ENCODE peak calls at places on chromosomes 3 and 15, in eight cellular contexts. One of them, this sample, is unnamed. For H3K4me1, the result is how much of the 10 kb centered on the place peaks cover.

GRCh38 chr15:70362350-70362749 is 264.6 kb upstream of the TLE3 start:
- DNase-seq in HCT116: no peak
- DNase-seq in neural progenitor cell: no peak
- DNase-seq in upper lobe of left lung: peak
- DNase-seq in left ventricle myocardium inferior: no peak
- DNase-seq in heart left ventricle: no peak
- DNase-seq in uterus: no peak
- DNase-seq in aorta: no peak
- DNase-seq in this sample: peak

GRCh38 chr3:102038477-102039142 is 189.3 kb downstream of the NFKBIZ start:
- DNase-seq in HCT116: no peak
- DNase-seq in uterus: no peak
- DNase-seq in aorta: no peak
- DNase-seq in left ventricle myocardium inferior: no peak
- DNase-seq in neural progenitor cell: no peak
- DNase-seq in heart left ventricle: no peak
- DNase-seq in upper lobe of left lung: no peak
- DNase-seq in this sample: no peak

GRCh38 chr3:36648241-36649034 is 115.9 kb downstream of the DCLK3 start:
- DNase-seq in uterus: no peak
- DNase-seq in neural progenitor cell: no peak
- DNase-seq in left ventricle myocardium inferior: no peak
- DNase-seq in heart left ventricle: no peak
- DNase-seq in aorta: no peak
- DNase-seq in upper lobe of left lung: no peak
- DNase-seq in HCT116: peak
- DNase-seq in this sample: no peak

GRCh38 chr3:183698760-183699159 is 1.2 kb downstream of the YEATS2 start:
- DNase-seq in uterus: no peak
- DNase-seq in neural progenitor cell: peak
- DNase-seq in heart left ventricle: no peak
- DNase-seq in HCT116: no peak
- DNase-seq in upper lobe of left lung: peak
- DNase-seq in left ventricle myocardium inferior: no peak
- DNase-seq in aorta: no peak
- DNase-seq in this sample: no peak

GRCh38 chr3:147507638-147508286 is 98.6 kb downstream of the ZIC1 start:
- DNase-seq in HCT116: no peak
- DNase-seq in upper lobe of left lung: no peak
- DNase-seq in left ventricle myocardium inferior: no peak
- DNase-seq in aorta: no peak
- DNase-seq in neural progenitor cell: no peak
- DNase-seq in heart left ventricle: no peak
- DNase-seq in uterus: peak
- DNase-seq in this sample: no peak

GRCh38 chr15:66733976-66734375 is 31.9 kb downstream of the SMAD6 start:
- DNase-seq in HCT116: no peak
- DNase-seq in neural progenitor cell: no peak
- DNase-seq in uterus: no peak
- DNase-seq in heart left ventricle: no peak
- DNase-seq in aorta: peak
- DNase-seq in left ventricle myocardium inferior: no peak
- DNase-seq in upper lobe of left lung: no peak
- DNase-seq in this sample: no peak

GRCh38 chr3:46982581-46982980 is 3.1 kb downstream of the NBEAL2 start:
- DNase-seq in neural progenitor cell: no peak
- DNase-seq in HCT116: no peak
- DNase-seq in upper lobe of left lung: no peak
- DNase-seq in heart left ventricle: no peak
- DNase-seq in aorta: no peak
- DNase-seq in left ventricle myocardium inferior: peak
- DNase-seq in uterus: no peak
- DNase-seq in this sample: no peak

GRCh38 chr3:116453676-116454346 is 8.5 kb upstream of the LSAMP start:
- DNase-seq in heart left ventricle: no peak
- DNase-seq in aorta: no peak
- DNase-seq in uterus: no peak
- DNase-seq in neural progenitor cell: no peak
- DNase-seq in left ventricle myocardium inferior: no peak
- DNase-seq in HCT116: no peak
- DNase-seq in upper lobe of left lung: no peak
- DNase-seq in this sample: no peak

GRCh38 chr3:151841801-151842200 is 27.9 kb downstream of the AADAC start:
- DNase-seq in HCT116: no peak
- DNase-seq in neural progenitor cell: no peak
- DNase-seq in heart left ventricle: no peak
- DNase-seq in upper lobe of left lung: no peak
- DNase-seq in aorta: no peak
- DNase-seq in left ventricle myocardium inferior: no peak
- DNase-seq in uterus: no peak
- DNase-seq in this sample: no peak

GRCh38 chr15:86615411-86615810 is 535.7 kb downstream of the AGBL1 start:
- DNase-seq in neural progenitor cell: no peak
- DNase-seq in HCT116: no peak
- DNase-seq in aorta: no peak
- DNase-seq in left ventricle myocardium inferior: no peak
- DNase-seq in heart left ventricle: no peak
- DNase-seq in upper lobe of left lung: no peak
- DNase-seq in uterus: no peak
- DNase-seq in this sample: no peak

GRCh38 chr3:184378650-184379374 is 805 bp upstream of the THPO start:
- DNase-seq in uterus: peak
- DNase-seq in HCT116: no peak
- DNase-seq in left ventricle myocardium inferior: no peak
- DNase-seq in heart left ventricle: no peak
- DNase-seq in upper lobe of left lung: no peak
- DNase-seq in aorta: no peak
- DNase-seq in neural progenitor cell: no peak
- DNase-seq in this sample: no peak

GRCh38 chr3:42809202-42809601 is at the start of gene ACKR2:
- DNase-seq in HCT116: no peak
- DNase-seq in left ventricle myocardium inferior: no peak
- DNase-seq in aorta: no peak
- DNase-seq in upper lobe of left lung: no peak
- DNase-seq in heart left ventricle: no peak
- DNase-seq in uterus: no peak
- DNase-seq in neural progenitor cell: no peak
- DNase-seq in this sample: no peak
- H3K4me1 ChIP-seq in HCT116: under half
- H3K4me1 ChIP-seq in left ventricle myocardium inferior: under half
- H3K4me1 ChIP-seq in aorta: under half
- H3K4me1 ChIP-seq in upper lobe of left lung: under half
- H3K4me1 ChIP-seq in heart left ventricle: under half
- H3K4me1 ChIP-seq in uterus: under half
- H3K4me1 ChIP-seq in neural progenitor cell: under half
- H3K4me1 ChIP-seq in this sample: under half

GRCh38 chr3:44981751-44982150 is 5.7 kb downstream of the EXOSC7 start:
- DNase-seq in HCT116: no peak
- DNase-seq in aorta: no peak
- DNase-seq in upper lobe of left lung: no peak
- DNase-seq in uterus: no peak
- DNase-seq in heart left ventricle: no peak
- DNase-seq in neural progenitor cell: no peak
- DNase-seq in left ventricle myocardium inferior: no peak
- DNase-seq in this sample: no peak

GRCh38 chr3:44982817-44983216 is 6.8 kb downstream of the EXOSC7 start:
- DNase-seq in uterus: no peak
- DNase-seq in upper lobe of left lung: no peak
- DNase-seq in aorta: no peak
- DNase-seq in heart left ventricle: no peak
- DNase-seq in left ventricle myocardium inferior: no peak
- DNase-seq in neural progenitor cell: no peak
- DNase-seq in HCT116: no peak
- DNase-seq in this sample: no peak

GRCh38 chr3:44984335-44984734 is 8.3 kb downstream of the EXOSC7 start:
- DNase-seq in upper lobe of left lung: no peak
- DNase-seq in neural progenitor cell: no peak
- DNase-seq in aorta: no peak
- DNase-seq in HCT116: no peak
- DNase-seq in left ventricle myocardium inferior: no peak
- DNase-seq in heart left ventricle: no peak
- DNase-seq in uterus: no peak
- DNase-seq in this sample: no peak

GRCh38 chr3:44983413-44984040 is 7.5 kb downstream of the EXOSC7 start:
- DNase-seq in aorta: no peak
- DNase-seq in uterus: no peak
- DNase-seq in left ventricle myocardium inferior: no peak
- DNase-seq in neural progenitor cell: no peak
- DNase-seq in heart left ventricle: no peak
- DNase-seq in upper lobe of left lung: peak
- DNase-seq in HCT116: no peak
- DNase-seq in this sample: no peak

DNA sequence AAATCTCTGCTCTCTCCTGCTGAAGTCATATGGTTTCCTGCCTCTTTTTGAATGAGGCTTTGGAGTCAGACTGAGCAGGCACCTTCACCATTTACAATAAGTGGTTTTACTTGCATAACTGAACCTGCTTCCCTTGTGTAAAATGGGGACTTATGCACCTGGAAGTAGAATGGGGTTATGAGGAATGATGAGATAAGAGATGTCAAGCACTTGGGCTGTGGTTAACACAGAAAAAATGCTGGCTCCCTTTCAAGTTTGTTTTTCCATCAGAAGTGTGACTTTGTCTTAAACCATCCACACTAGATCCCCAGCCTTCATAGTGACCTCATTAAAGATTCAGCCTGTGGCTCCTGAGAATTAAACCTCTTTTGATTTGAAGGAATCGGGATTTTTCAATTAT is 5.2 kb downstream of the EXOSC7 start:
- DNase-seq in upper lobe of left lung: no peak
- DNase-seq in neural progenitor cell: no peak
- DNase-seq in left ventricle myocardium inferior: no peak
- DNase-seq in aorta: no peak
- DNase-seq in HCT116: no peak
- DNase-seq in heart left ventricle: no peak
- DNase-seq in uterus: no peak
- DNase-seq in this sample: no peak
- H3K4me1 ChIP-seq in upper lobe of left lung: under half
- H3K4me1 ChIP-seq in neural progenitor cell: under half
- H3K4me1 ChIP-seq in left ventricle myocardium inferior: half or more
- H3K4me1 ChIP-seq in aorta: under half
- H3K4me1 ChIP-seq in HCT116: under half
- H3K4me1 ChIP-seq in heart left ventricle: under half
- H3K4me1 ChIP-seq in uterus: under half
- H3K4me1 ChIP-seq in this sample: under half

DNA sequence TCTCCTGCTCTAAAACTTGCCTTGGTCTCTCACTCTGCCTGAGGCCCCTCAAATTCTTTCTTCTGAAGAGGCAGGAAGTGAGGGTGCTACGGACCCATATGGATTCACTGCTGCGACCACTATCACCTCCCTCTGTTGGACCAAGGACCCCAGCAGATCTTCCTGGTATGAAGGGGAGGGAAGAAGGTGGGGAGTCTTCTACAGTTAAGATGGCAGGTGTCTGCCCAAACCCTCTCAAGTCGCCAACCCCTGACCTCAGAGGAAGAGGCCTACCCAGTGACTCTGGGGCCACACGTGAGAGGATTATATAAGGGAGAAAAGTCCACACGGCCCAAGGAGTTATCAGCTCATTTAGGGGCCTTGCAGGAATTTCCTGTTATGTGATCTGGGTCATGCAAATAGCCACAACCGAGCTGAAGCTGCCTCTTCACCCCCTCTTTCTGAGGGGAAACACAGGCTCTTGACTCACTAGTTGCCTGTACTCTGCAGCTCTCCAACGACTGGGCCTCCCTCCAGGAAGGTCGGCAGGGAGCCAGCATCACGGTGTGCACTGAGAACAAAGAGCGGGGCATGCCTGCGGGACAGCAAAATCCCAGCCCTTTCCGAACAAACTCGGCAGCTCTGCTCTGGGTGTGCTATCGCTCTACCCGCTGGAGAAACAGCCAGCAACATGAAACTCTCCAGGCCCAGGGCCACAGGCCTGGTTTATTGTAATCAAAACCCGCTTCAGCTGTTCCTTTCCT is 116.0 kb downstream of the XXYLT1 start:
- DNase-seq in upper lobe of left lung: peak
- DNase-seq in left ventricle myocardium inferior: peak
- DNase-seq in heart left ventricle: peak
- DNase-seq in HCT116: no peak
- DNase-seq in aorta: peak
- DNase-seq in neural progenitor cell: no peak
- DNase-seq in uterus: peak
- DNase-seq in this sample: peak
- H3K4me1 ChIP-seq in upper lobe of left lung: half or more
- H3K4me1 ChIP-seq in left ventricle myocardium inferior: half or more
- H3K4me1 ChIP-seq in heart left ventricle: under half
- H3K4me1 ChIP-seq in HCT116: under half
- H3K4me1 ChIP-seq in aorta: under half
- H3K4me1 ChIP-seq in neural progenitor cell: half or more
- H3K4me1 ChIP-seq in uterus: under half
- H3K4me1 ChIP-seq in this sample: under half

GRCh38 chr3:134395103-134395502 is 20.9 kb upstream of the AMOTL2 start:
- DNase-seq in neural progenitor cell: no peak
- DNase-seq in upper lobe of left lung: no peak
- DNase-seq in aorta: no peak
- DNase-seq in heart left ventricle: no peak
- DNase-seq in HCT116: no peak
- DNase-seq in uterus: no peak
- DNase-seq in left ventricle myocardium inferior: no peak
- DNase-seq in this sample: no peak

GRCh38 chr3:134388748-134389485 is 14.7 kb upstream of the AMOTL2 start:
- DNase-seq in neural progenitor cell: no peak
- DNase-seq in uterus: no peak
- DNase-seq in heart left ventricle: no peak
- DNase-seq in left ventricle myocardium inferior: no peak
- DNase-seq in aorta: no peak
- DNase-seq in upper lobe of left lung: no peak
- DNase-seq in HCT116: no peak
- DNase-seq in this sample: no peak

GRCh38 chr3:134389865-134390264 is 15.6 kb upstream of the AMOTL2 start:
- DNase-seq in uterus: no peak
- DNase-seq in heart left ventricle: no peak
- DNase-seq in upper lobe of left lung: no peak
- DNase-seq in aorta: no peak
- DNase-seq in left ventricle myocardium inferior: no peak
- DNase-seq in neural progenitor cell: no peak
- DNase-seq in HCT116: no peak
- DNase-seq in this sample: no peak

GRCh38 chr3:134394380-134394779 is 20.1 kb upstream of the AMOTL2 start:
- DNase-seq in uterus: no peak
- DNase-seq in left ventricle myocardium inferior: no peak
- DNase-seq in heart left ventricle: no peak
- DNase-seq in aorta: no peak
- DNase-seq in neural progenitor cell: no peak
- DNase-seq in HCT116: no peak
- DNase-seq in upper lobe of left lung: no peak
- DNase-seq in this sample: no peak

DNA sequence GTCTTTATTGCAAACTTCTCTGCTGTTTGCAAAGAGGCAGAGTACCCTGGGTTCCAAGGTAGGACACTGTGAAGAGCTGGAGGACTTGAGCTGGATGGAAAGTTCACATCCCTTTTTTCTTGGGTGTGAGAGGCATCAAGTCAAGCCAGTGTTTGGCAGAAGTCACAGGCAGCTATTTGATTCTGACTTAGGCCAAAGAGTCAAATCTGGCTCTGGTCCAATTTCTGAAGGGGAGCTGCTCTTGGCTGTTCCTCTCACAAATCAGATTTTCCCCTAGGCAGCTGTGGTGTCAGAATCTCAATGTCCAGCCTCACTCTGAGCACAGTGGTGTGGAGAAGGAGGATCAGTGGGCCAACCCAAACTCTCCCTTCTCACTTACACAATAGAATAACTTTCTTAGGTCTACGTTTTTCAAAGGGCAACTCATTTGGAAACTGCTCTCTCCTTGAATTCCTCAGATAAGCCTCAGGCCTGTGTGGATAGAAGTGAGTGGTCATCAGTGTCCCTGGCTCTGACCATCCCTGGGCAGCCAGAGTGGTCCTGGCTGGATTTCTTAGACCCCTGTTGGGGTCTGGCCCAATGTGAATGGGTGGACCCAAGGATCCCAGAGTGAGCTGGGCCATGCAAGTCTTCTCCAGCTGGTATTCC is 18.2 kb upstream of the AMOTL2 start:
- DNase-seq in HCT116: no peak
- DNase-seq in neural progenitor cell: no peak
- DNase-seq in aorta: no peak
- DNase-seq in uterus: no peak
- DNase-seq in left ventricle myocardium inferior: no peak
- DNase-seq in heart left ventricle: no peak
- DNase-seq in upper lobe of left lung: no peak
- DNase-seq in this sample: no peak
- H3K4me1 ChIP-seq in HCT116: under half
- H3K4me1 ChIP-seq in neural progenitor cell: under half
- H3K4me1 ChIP-seq in aorta: under half
- H3K4me1 ChIP-seq in uterus: under half
- H3K4me1 ChIP-seq in left ventricle myocardium inferior: under half
- H3K4me1 ChIP-seq in heart left ventricle: under half
- H3K4me1 ChIP-seq in upper lobe of left lung: under half
- H3K4me1 ChIP-seq in this sample: under half